ENCODE peak calls at places on chromosomes 4 and X, in seven cellular contexts. One of them, this sample, is unnamed.

GRCh38 chrX:134374910-134375309 is 85.1 kb upstream of the HPRT1 start:
- DNase-seq in AG09309: no peak
- DNase-seq in GDM1: no peak
- DNase-seq in posterior vena cava: no peak
- DNase-seq in activated effector memory CD4-positive, alpha-beta T cell treated with anti-CD3 and anti-CD28 coated beads, Interleukin-2, amount 50 U/mL, for 16 hours: no peak
- DNase-seq in HEK293T: no peak
- DNase-seq in cardiac fibroblast: no peak
- DNase-seq in this sample: peak

GRCh38 chr4:6424425-6424824 is 48.0 kb downstream of the PPP2R2C start:
- DNase-seq in AG09309: no peak
- DNase-seq in GDM1: no peak
- DNase-seq in posterior vena cava: peak
- DNase-seq in activated effector memory CD4-positive, alpha-beta T cell treated with anti-CD3 and anti-CD28 coated beads, Interleukin-2, amount 50 U/mL, for 16 hours: no peak
- DNase-seq in HEK293T: no peak
- DNase-seq in cardiac fibroblast: no peak
- DNase-seq in this sample: no peak

GRCh38 chrX:49237060-49237459 is 1.8 kb downstream of the CCDC22 start:
- DNase-seq in AG09309: no peak
- DNase-seq in GDM1: peak
- DNase-seq in posterior vena cava: no peak
- DNase-seq in activated effector memory CD4-positive, alpha-beta T cell treated with anti-CD3 and anti-CD28 coated beads, Interleukin-2, amount 50 U/mL, for 16 hours: no peak
- DNase-seq in HEK293T: no peak
- DNase-seq in cardiac fibroblast: no peak
- DNase-seq in this sample: no peak

GRCh38 chrX:6283826-6284225 is 55.2 kb upstream of the NLGN4X start:
- DNase-seq in AG09309: no peak
- DNase-seq in GDM1: no peak
- DNase-seq in posterior vena cava: no peak
- DNase-seq in activated effector memory CD4-positive, alpha-beta T cell treated with anti-CD3 and anti-CD28 coated beads, Interleukin-2, amount 50 U/mL, for 16 hours: no peak
- DNase-seq in HEK293T: no peak
- DNase-seq in cardiac fibroblast: no peak
- DNase-seq in this sample: no peak

GRCh38 chrX:13755254-13755653 is 20.7 kb downstream of the OFD1 start:
- DNase-seq in AG09309: no peak
- DNase-seq in GDM1: no peak
- DNase-seq in posterior vena cava: no peak
- DNase-seq in activated effector memory CD4-positive, alpha-beta T cell treated with anti-CD3 and anti-CD28 coated beads, Interleukin-2, amount 50 U/mL, for 16 hours: no peak
- DNase-seq in HEK293T: no peak
- DNase-seq in cardiac fibroblast: no peak
- DNase-seq in this sample: no peak

GRCh38 chrX:19554786-19555185 is 39.5 kb upstream of the MAP3K15 start:
- DNase-seq in AG09309: peak
- DNase-seq in GDM1: peak
- DNase-seq in posterior vena cava: no peak
- DNase-seq in activated effector memory CD4-positive, alpha-beta T cell treated with anti-CD3 and anti-CD28 coated beads, Interleukin-2, amount 50 U/mL, for 16 hours: peak
- DNase-seq in HEK293T: no peak
- DNase-seq in cardiac fibroblast: peak
- DNase-seq in this sample: peak

GRCh38 chr4:8439914-8440490 is 521 bp downstream of the ACOX3 start:
- DNase-seq in AG09309: no peak
- DNase-seq in GDM1: no peak
- DNase-seq in posterior vena cava: no peak
- DNase-seq in activated effector memory CD4-positive, alpha-beta T cell treated with anti-CD3 and anti-CD28 coated beads, Interleukin-2, amount 50 U/mL, for 16 hours: no peak
- DNase-seq in HEK293T: peak
- DNase-seq in cardiac fibroblast: no peak
- DNase-seq in this sample: peak

GRCh38 chr4:22678851-22679517 is 13.8 kb upstream of the GBA3 start:
- DNase-seq in AG09309: no peak
- DNase-seq in GDM1: no peak
- DNase-seq in posterior vena cava: no peak
- DNase-seq in activated effector memory CD4-positive, alpha-beta T cell treated with anti-CD3 and anti-CD28 coated beads, Interleukin-2, amount 50 U/mL, for 16 hours: no peak
- DNase-seq in HEK293T: no peak
- DNase-seq in cardiac fibroblast: no peak
- DNase-seq in this sample: no peak

GRCh38 chr4:51907001-51907669 is 64.2 kb downstream of the DCUN1D4 start:
- DNase-seq in AG09309: no peak
- DNase-seq in GDM1: no peak
- DNase-seq in posterior vena cava: no peak
- DNase-seq in activated effector memory CD4-positive, alpha-beta T cell treated with anti-CD3 and anti-CD28 coated beads, Interleukin-2, amount 50 U/mL, for 16 hours: no peak
- DNase-seq in HEK293T: no peak
- DNase-seq in cardiac fibroblast: no peak
- DNase-seq in this sample: no peak

GRCh38 chrX:20224814-20225487 is 41.8 kb downstream of the RPS6KA3 start:
- DNase-seq in AG09309: no peak
- DNase-seq in GDM1: no peak
- DNase-seq in posterior vena cava: no peak
- DNase-seq in activated effector memory CD4-positive, alpha-beta T cell treated with anti-CD3 and anti-CD28 coated beads, Interleukin-2, amount 50 U/mL, for 16 hours: no peak
- DNase-seq in HEK293T: no peak
- DNase-seq in cardiac fibroblast: peak
- DNase-seq in this sample: peak

GRCh38 chr4:157664726-157665125 is 444.2 kb downstream of the GRIA2 start:
- DNase-seq in AG09309: peak
- DNase-seq in GDM1: no peak
- DNase-seq in posterior vena cava: no peak
- DNase-seq in activated effector memory CD4-positive, alpha-beta T cell treated with anti-CD3 and anti-CD28 coated beads, Interleukin-2, amount 50 U/mL, for 16 hours: no peak
- DNase-seq in HEK293T: no peak
- DNase-seq in cardiac fibroblast: peak
- DNase-seq in this sample: peak

GRCh38 chr4:105909699-105910340 is 14.5 kb downstream of the NPNT start:
- DNase-seq in AG09309: no peak
- DNase-seq in GDM1: no peak
- DNase-seq in posterior vena cava: no peak
- DNase-seq in activated effector memory CD4-positive, alpha-beta T cell treated with anti-CD3 and anti-CD28 coated beads, Interleukin-2, amount 50 U/mL, for 16 hours: no peak
- DNase-seq in HEK293T: no peak
- DNase-seq in cardiac fibroblast: no peak
- DNase-seq in this sample: no peak

GRCh38 chrX:119693032-119693995 is at the start of gene SEPTIN6:
- DNase-seq in AG09309: no peak
- DNase-seq in GDM1: peak
- DNase-seq in posterior vena cava: peak
- DNase-seq in activated effector memory CD4-positive, alpha-beta T cell treated with anti-CD3 and anti-CD28 coated beads, Interleukin-2, amount 50 U/mL, for 16 hours: peak
- DNase-seq in HEK293T: peak
- DNase-seq in cardiac fibroblast: peak
- DNase-seq in this sample: peak

GRCh38 chr4:7647932-7648812 is 213.4 kb upstream of the PSAPL1 start:
- DNase-seq in AG09309: no peak
- DNase-seq in GDM1: peak
- DNase-seq in posterior vena cava: peak
- DNase-seq in activated effector memory CD4-positive, alpha-beta T cell treated with anti-CD3 and anti-CD28 coated beads, Interleukin-2, amount 50 U/mL, for 16 hours: no peak
- DNase-seq in HEK293T: no peak
- DNase-seq in cardiac fibroblast: peak
- DNase-seq in this sample: peak

GRCh38 chr4:13705521-13706035 is 78.1 kb upstream of the BOD1L1 start:
- DNase-seq in AG09309: no peak
- DNase-seq in GDM1: no peak
- DNase-seq in posterior vena cava: peak
- DNase-seq in activated effector memory CD4-positive, alpha-beta T cell treated with anti-CD3 and anti-CD28 coated beads, Interleukin-2, amount 50 U/mL, for 16 hours: no peak
- DNase-seq in HEK293T: no peak
- DNase-seq in cardiac fibroblast: no peak
- DNase-seq in this sample: no peak

GRCh38 chr4:77959566-77960338 is 97.1 kb downstream of the MRPL1 start:
- DNase-seq in AG09309: peak
- DNase-seq in GDM1: no peak
- DNase-seq in posterior vena cava: no peak
- DNase-seq in activated effector memory CD4-positive, alpha-beta T cell treated with anti-CD3 and anti-CD28 coated beads, Interleukin-2, amount 50 U/mL, for 16 hours: no peak
- DNase-seq in HEK293T: peak
- DNase-seq in cardiac fibroblast: peak
- DNase-seq in this sample: peak

GRCh38 chr4:119627267-119628190 is 1.1 kb downstream of the PDE5A start:
- DNase-seq in AG09309: no peak
- DNase-seq in GDM1: peak
- DNase-seq in posterior vena cava: peak
- DNase-seq in activated effector memory CD4-positive, alpha-beta T cell treated with anti-CD3 and anti-CD28 coated beads, Interleukin-2, amount 50 U/mL, for 16 hours: peak
- DNase-seq in HEK293T: peak
- DNase-seq in cardiac fibroblast: peak
- DNase-seq in this sample: peak

GRCh38 chr4:25107827-25108516 is 52.3 kb downstream of the SEPSECS start:
- DNase-seq in AG09309: no peak
- DNase-seq in GDM1: no peak
- DNase-seq in posterior vena cava: no peak
- DNase-seq in activated effector memory CD4-positive, alpha-beta T cell treated with anti-CD3 and anti-CD28 coated beads, Interleukin-2, amount 50 U/mL, for 16 hours: no peak
- DNase-seq in HEK293T: no peak
- DNase-seq in cardiac fibroblast: no peak
- DNase-seq in this sample: no peak

GRCh38 chr4:184693056-184693455 is 40.8 kb downstream of the CENPU start:
- DNase-seq in AG09309: no peak
- DNase-seq in GDM1: no peak
- DNase-seq in posterior vena cava: no peak
- DNase-seq in activated effector memory CD4-positive, alpha-beta T cell treated with anti-CD3 and anti-CD28 coated beads, Interleukin-2, amount 50 U/mL, for 16 hours: no peak
- DNase-seq in HEK293T: no peak
- DNase-seq in cardiac fibroblast: no peak
- DNase-seq in this sample: peak

GRCh38 chr4:76282941-76283689 is 23.4 kb upstream of the STBD1 start:
- DNase-seq in AG09309: no peak
- DNase-seq in GDM1: no peak
- DNase-seq in posterior vena cava: no peak
- DNase-seq in activated effector memory CD4-positive, alpha-beta T cell treated with anti-CD3 and anti-CD28 coated beads, Interleukin-2, amount 50 U/mL, for 16 hours: no peak
- DNase-seq in HEK293T: no peak
- DNase-seq in cardiac fibroblast: no peak
- DNase-seq in this sample: no peak

GRCh38 chr4:71732706-71733105 is 51.2 kb downstream of the GC start:
- DNase-seq in AG09309: no peak
- DNase-seq in GDM1: no peak
- DNase-seq in posterior vena cava: no peak
- DNase-seq in activated effector memory CD4-positive, alpha-beta T cell treated with anti-CD3 and anti-CD28 coated beads, Interleukin-2, amount 50 U/mL, for 16 hours: no peak
- DNase-seq in HEK293T: peak
- DNase-seq in cardiac fibroblast: peak
- DNase-seq in this sample: peak

GRCh38 chr4:94583938-94584641 is 132.3 kb downstream of the PDLIM5 start:
- DNase-seq in AG09309: no peak
- DNase-seq in GDM1: no peak
- DNase-seq in posterior vena cava: no peak
- DNase-seq in activated effector memory CD4-positive, alpha-beta T cell treated with anti-CD3 and anti-CD28 coated beads, Interleukin-2, amount 50 U/mL, for 16 hours: no peak
- DNase-seq in HEK293T: no peak
- DNase-seq in cardiac fibroblast: no peak
- DNase-seq in this sample: no peak

GRCh38 chr4:184192933-184193332 is 24.7 kb downstream of the ENPP6 start:
- DNase-seq in AG09309: no peak
- DNase-seq in GDM1: no peak
- DNase-seq in posterior vena cava: no peak
- DNase-seq in activated effector memory CD4-positive, alpha-beta T cell treated with anti-CD3 and anti-CD28 coated beads, Interleukin-2, amount 50 U/mL, for 16 hours: no peak
- DNase-seq in HEK293T: no peak
- DNase-seq in cardiac fibroblast: no peak
- DNase-seq in this sample: no peak

GRCh38 chr4:66750273-66750672 is 795.0 kb downstream of the CENPC start:
- DNase-seq in AG09309: no peak
- DNase-seq in GDM1: no peak
- DNase-seq in posterior vena cava: no peak
- DNase-seq in activated effector memory CD4-positive, alpha-beta T cell treated with anti-CD3 and anti-CD28 coated beads, Interleukin-2, amount 50 U/mL, for 16 hours: no peak
- DNase-seq in HEK293T: no peak
- DNase-seq in cardiac fibroblast: no peak
- DNase-seq in this sample: no peak

GRCh38 chr4:98260047-98260578 is 1.1 kb upstream of the RAP1GDS1 start:
- DNase-seq in AG09309: no peak
- DNase-seq in GDM1: no peak
- DNase-seq in posterior vena cava: no peak
- DNase-seq in activated effector memory CD4-positive, alpha-beta T cell treated with anti-CD3 and anti-CD28 coated beads, Interleukin-2, amount 50 U/mL, for 16 hours: no peak
- DNase-seq in HEK293T: no peak
- DNase-seq in cardiac fibroblast: no peak
- DNase-seq in this sample: peak

GRCh38 chr4:46392421-46392820 is 2.5 kb upstream of the GABRA2 start:
- DNase-seq in AG09309: no peak
- DNase-seq in GDM1: no peak
- DNase-seq in posterior vena cava: no peak
- DNase-seq in activated effector memory CD4-positive, alpha-beta T cell treated with anti-CD3 and anti-CD28 coated beads, Interleukin-2, amount 50 U/mL, for 16 hours: no peak
- DNase-seq in HEK293T: no peak
- DNase-seq in cardiac fibroblast: no peak
- DNase-seq in this sample: peak

GRCh38 chrX:71563921-71564320 is 14.3 kb upstream of the GCNA start:
- DNase-seq in AG09309: no peak
- DNase-seq in GDM1: no peak
- DNase-seq in posterior vena cava: no peak
- DNase-seq in activated effector memory CD4-positive, alpha-beta T cell treated with anti-CD3 and anti-CD28 coated beads, Interleukin-2, amount 50 U/mL, for 16 hours: no peak
- DNase-seq in HEK293T: no peak
- DNase-seq in cardiac fibroblast: no peak
- DNase-seq in this sample: no peak

GRCh38 chrX:23779025-23779424 is 3.9 kb upstream of the SAT1 start:
- DNase-seq in AG09309: peak
- DNase-seq in GDM1: no peak
- DNase-seq in posterior vena cava: no peak
- DNase-seq in activated effector memory CD4-positive, alpha-beta T cell treated with anti-CD3 and anti-CD28 coated beads, Interleukin-2, amount 50 U/mL, for 16 hours: no peak
- DNase-seq in HEK293T: no peak
- DNase-seq in cardiac fibroblast: peak
- DNase-seq in this sample: peak

GRCh38 chr4:89586864-89587263 is 250.1 kb downstream of the SNCA start:
- DNase-seq in AG09309: peak
- DNase-seq in GDM1: no peak
- DNase-seq in posterior vena cava: no peak
- DNase-seq in activated effector memory CD4-positive, alpha-beta T cell treated with anti-CD3 and anti-CD28 coated beads, Interleukin-2, amount 50 U/mL, for 16 hours: no peak
- DNase-seq in HEK293T: no peak
- DNase-seq in cardiac fibroblast: peak
- DNase-seq in this sample: peak

GRCh38 chr4:110310795-110311194 is 112.4 kb upstream of the ELOVL6 start:
- DNase-seq in AG09309: no peak
- DNase-seq in GDM1: peak
- DNase-seq in posterior vena cava: no peak
- DNase-seq in activated effector memory CD4-positive, alpha-beta T cell treated with anti-CD3 and anti-CD28 coated beads, Interleukin-2, amount 50 U/mL, for 16 hours: no peak
- DNase-seq in HEK293T: no peak
- DNase-seq in cardiac fibroblast: no peak
- DNase-seq in this sample: no peak

GRCh38 chr4:159341486-159341885 is 238.6 kb downstream of the RAPGEF2 start:
- DNase-seq in AG09309: no peak
- DNase-seq in GDM1: no peak
- DNase-seq in posterior vena cava: no peak
- DNase-seq in activated effector memory CD4-positive, alpha-beta T cell treated with anti-CD3 and anti-CD28 coated beads, Interleukin-2, amount 50 U/mL, for 16 hours: no peak
- DNase-seq in HEK293T: no peak
- DNase-seq in cardiac fibroblast: peak
- DNase-seq in this sample: peak

GRCh38 chr4:90503677-90504076 is 376.5 kb downstream of the CCSER1 start:
- DNase-seq in AG09309: no peak
- DNase-seq in GDM1: no peak
- DNase-seq in posterior vena cava: no peak
- DNase-seq in activated effector memory CD4-positive, alpha-beta T cell treated with anti-CD3 and anti-CD28 coated beads, Interleukin-2, amount 50 U/mL, for 16 hours: no peak
- DNase-seq in HEK293T: no peak
- DNase-seq in cardiac fibroblast: no peak
- DNase-seq in this sample: no peak

GRCh38 chr4:38412137-38412536 is 251.9 kb upstream of the KLF3 start:
- DNase-seq in AG09309: no peak
- DNase-seq in GDM1: no peak
- DNase-seq in posterior vena cava: no peak
- DNase-seq in activated effector memory CD4-positive, alpha-beta T cell treated with anti-CD3 and anti-CD28 coated beads, Interleukin-2, amount 50 U/mL, for 16 hours: no peak
- DNase-seq in HEK293T: no peak
- DNase-seq in cardiac fibroblast: no peak
- DNase-seq in this sample: no peak

This sample was measured in choroid plexus epithelial cell.